ENCODE peak calls at places on chromosomes 1 and 21, in four cellular contexts. One of them, this sample, is unnamed.

GRCh38 chr21:42672699-42673458 is 19.5 kb downstream of the PDE9A start:
- DNase-seq in AG09309: no peak
- DNase-seq in choroid plexus epithelial cell: peak
- DNase-seq in AG10803: no peak
- DNase-seq in this sample: peak

GRCh38 chr1:2803931-2804627 is 2.6 kb upstream of the TTC34 start:
- DNase-seq in AG09309: no peak
- DNase-seq in choroid plexus epithelial cell: no peak
- DNase-seq in AG10803: no peak
- DNase-seq in this sample: no peak

GRCh38 chr1:162732566-162733335 is 57.8 kb upstream of the HSD17B7 start:
- DNase-seq in AG09309: no peak
- DNase-seq in choroid plexus epithelial cell: no peak
- DNase-seq in AG10803: no peak
- DNase-seq in this sample: peak

GRCh38 chr1:73180661-73181540 is 898.6 kb upstream of the NEGR1 start:
- DNase-seq in AG09309: no peak
- DNase-seq in choroid plexus epithelial cell: no peak
- DNase-seq in AG10803: no peak
- DNase-seq in this sample: no peak

GRCh38 chr1:246435421-246436041 is 71.5 kb downstream of the SMYD3 start:
- DNase-seq in AG09309: no peak
- DNase-seq in choroid plexus epithelial cell: peak
- DNase-seq in AG10803: peak
- DNase-seq in this sample: peak

GRCh38 chr1:37471345-37472231 is 2.8 kb upstream of the ZC3H12A start:
- DNase-seq in AG09309: peak
- DNase-seq in choroid plexus epithelial cell: peak
- DNase-seq in AG10803: peak
- DNase-seq in this sample: peak

GRCh38 chr1:23628951-23629387 is 62.6 kb upstream of the RPL11 start:
- DNase-seq in AG09309: no peak
- DNase-seq in choroid plexus epithelial cell: no peak
- DNase-seq in AG10803: no peak
- DNase-seq in this sample: no peak

GRCh38 chr21:27359141-27359540 is 392.3 kb upstream of the ADAMTS5 start:
- DNase-seq in AG09309: peak
- DNase-seq in choroid plexus epithelial cell: peak
- DNase-seq in AG10803: peak
- DNase-seq in this sample: peak

GRCh38 chr1:224632381-224632871 is 16.3 kb downstream of the CNIH3 start:
- DNase-seq in AG09309: peak
- DNase-seq in choroid plexus epithelial cell: peak
- DNase-seq in AG10803: peak
- DNase-seq in this sample: peak

GRCh38 chr1:54809496-54810074 is 8.5 kb upstream of the TTC22 start:
- DNase-seq in AG09309: no peak
- DNase-seq in choroid plexus epithelial cell: no peak
- DNase-seq in AG10803: no peak
- DNase-seq in this sample: no peak

GRCh38 chr1:202194328-202194648 is 689 bp downstream of the LGR6 start:
- DNase-seq in AG09309: no peak
- DNase-seq in choroid plexus epithelial cell: no peak
- DNase-seq in AG10803: no peak
- DNase-seq in this sample: no peak

GRCh38 chr1:119103764-119104163 is 36.7 kb downstream of the WARS2 start:
- DNase-seq in AG09309: no peak
- DNase-seq in choroid plexus epithelial cell: no peak
- DNase-seq in AG10803: no peak
- DNase-seq in this sample: no peak

GRCh38 chr1:74767490-74767889 is 34.5 kb downstream of the TYW3 start:
- DNase-seq in AG09309: no peak
- DNase-seq in choroid plexus epithelial cell: peak
- DNase-seq in AG10803: peak
- DNase-seq in this sample: peak
- TF ChIP-seq CTCF in AG09309: peak
- TF ChIP-seq CTCF in choroid plexus epithelial cell: peak
- TF ChIP-seq CTCF in AG10803: peak
- TF ChIP-seq CTCF in this sample: peak

GRCh38 chr1:107920999-107921398 is 44.0 kb downstream of the VAV3 start:
- DNase-seq in AG09309: no peak
- DNase-seq in choroid plexus epithelial cell: no peak
- DNase-seq in AG10803: no peak
- DNase-seq in this sample: no peak
- H3K4me3 ChIP-seq in AG09309: no peak
- H3K4me3 ChIP-seq in choroid plexus epithelial cell: no peak
- H3K4me3 ChIP-seq in AG10803: no peak
- H3K4me3 ChIP-seq in this sample: no peak

GRCh38 chr1:16033101-16033632 is 10.4 kb upstream of the CLCNKB start:
- DNase-seq in AG09309: no peak
- DNase-seq in choroid plexus epithelial cell: no peak
- DNase-seq in AG10803: no peak
- DNase-seq in this sample: no peak
- TF ChIP-seq CTCF in AG09309: no peak
- TF ChIP-seq CTCF in choroid plexus epithelial cell: no peak
- TF ChIP-seq CTCF in AG10803: no peak
- TF ChIP-seq CTCF in this sample: no peak

GRCh38 chr1:8421721-8422120 is 103.8 kb downstream of the SLC45A1 start:
- DNase-seq in AG09309: no peak
- DNase-seq in choroid plexus epithelial cell: peak
- DNase-seq in AG10803: no peak
- DNase-seq in this sample: no peak
- H3K4me3 ChIP-seq in AG09309: peak
- H3K4me3 ChIP-seq in choroid plexus epithelial cell: peak
- H3K4me3 ChIP-seq in AG10803: peak
- H3K4me3 ChIP-seq in this sample: peak

GRCh38 chr1:156928043-156928602 is 7.7 kb downstream of the LRRC71 start:
- DNase-seq in AG09309: no peak
- DNase-seq in choroid plexus epithelial cell: no peak
- DNase-seq in AG10803: no peak
- DNase-seq in this sample: no peak
- TF ChIP-seq CTCF in AG09309: no peak
- TF ChIP-seq CTCF in choroid plexus epithelial cell: no peak
- TF ChIP-seq CTCF in AG10803: no peak
- TF ChIP-seq CTCF in this sample: no peak

GRCh38 chr1:50048791-50049190 is 25.0 kb upstream of the AGBL4 start:
- DNase-seq in AG09309: no peak
- DNase-seq in choroid plexus epithelial cell: no peak
- DNase-seq in AG10803: no peak
- DNase-seq in this sample: no peak

DNA sequence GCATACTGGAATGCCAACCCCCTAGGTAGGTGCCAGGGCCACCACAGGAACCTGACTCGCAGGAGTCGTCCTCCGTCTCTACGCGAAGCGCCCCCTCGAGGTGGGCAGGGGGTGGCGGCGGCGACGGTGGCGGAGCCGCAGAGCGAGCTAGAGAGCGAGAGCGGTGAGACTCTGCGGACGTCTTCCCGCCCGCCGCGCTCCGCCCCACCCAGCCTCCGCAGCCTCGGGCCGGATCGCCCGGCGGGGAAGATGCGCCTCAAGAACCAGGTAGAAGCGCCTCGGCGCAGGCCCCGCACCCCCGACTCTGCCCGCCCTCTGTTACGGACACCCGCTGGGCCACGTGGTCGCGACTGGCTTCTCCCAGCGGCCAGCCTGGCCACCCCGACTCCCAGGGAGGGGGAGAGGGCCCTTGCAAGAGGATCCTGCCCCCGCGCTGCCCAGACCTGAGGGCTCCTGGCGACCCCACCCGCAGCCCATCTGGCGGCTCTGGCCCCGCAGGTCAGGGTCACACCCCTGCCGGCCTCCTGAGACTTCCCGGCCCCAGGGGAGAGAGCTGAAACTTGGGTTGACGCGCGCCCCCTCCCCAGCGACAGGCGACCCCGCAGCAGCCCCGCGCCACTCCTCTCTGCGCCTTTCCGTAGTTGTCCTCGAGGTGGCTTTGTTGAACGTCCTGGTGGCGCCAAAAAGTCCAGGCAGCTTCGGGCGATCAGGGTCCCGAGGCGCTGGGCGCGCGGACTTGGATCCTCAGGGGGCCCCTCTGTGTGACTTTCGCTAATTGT is 24.4 kb upstream of the AGBL4 start:
- DNase-seq in AG09309: no peak
- DNase-seq in choroid plexus epithelial cell: no peak
- DNase-seq in AG10803: no peak
- DNase-seq in this sample: no peak
- H3K4me3 ChIP-seq in AG09309: no peak
- H3K4me3 ChIP-seq in choroid plexus epithelial cell: no peak
- H3K4me3 ChIP-seq in AG10803: no peak
- H3K4me3 ChIP-seq in this sample: no peak

GRCh38 chr1:188735567-188735966 is 1742.1 kb downstream of the BRINP3 start:
- DNase-seq in AG09309: no peak
- DNase-seq in choroid plexus epithelial cell: no peak
- DNase-seq in AG10803: no peak
- DNase-seq in this sample: no peak
- TF ChIP-seq CTCF in AG09309: no peak
- TF ChIP-seq CTCF in choroid plexus epithelial cell: no peak
- TF ChIP-seq CTCF in AG10803: no peak
- TF ChIP-seq CTCF in this sample: no peak